ENCODE peak calls at places on chromosomes 7 and 10, in eight cellular contexts. One of them, this sample, is unnamed. For H3K9me3, the result is how much of the 10 kb centered on the place peaks cover.

GRCh38 chr10:101441539-101442455 is 87.8 kb downstream of the BTRC start:
- DNase-seq in transverse colon: no peak
- DNase-seq in heart left ventricle: no peak
- DNase-seq in A549: peak
- DNase-seq in breast epithelium: no peak
- DNase-seq in ovary: no peak
- DNase-seq in adrenal gland: peak
- DNase-seq in IMR-90: peak
- DNase-seq in this sample: peak

GRCh38 chr7:83921798-83922607 is 272.6 kb downstream of the SEMA3A start:
- DNase-seq in transverse colon: no peak
- DNase-seq in heart left ventricle: no peak
- DNase-seq in A549: no peak
- DNase-seq in breast epithelium: no peak
- DNase-seq in ovary: no peak
- DNase-seq in adrenal gland: no peak
- DNase-seq in IMR-90: peak
- DNase-seq in this sample: no peak

GRCh38 chr7:156160811-156161210 is 348.5 kb upstream of the SHH start:
- DNase-seq in transverse colon: peak
- DNase-seq in heart left ventricle: no peak
- DNase-seq in A549: no peak
- DNase-seq in breast epithelium: no peak
- DNase-seq in ovary: no peak
- DNase-seq in adrenal gland: no peak
- DNase-seq in IMR-90: no peak
- DNase-seq in this sample: no peak

GRCh38 chr10:104274762-104275721 is 6.1 kb downstream of the GSTO2 start:
- DNase-seq in transverse colon: peak
- DNase-seq in heart left ventricle: peak
- DNase-seq in A549: peak
- DNase-seq in breast epithelium: no peak
- DNase-seq in ovary: peak
- DNase-seq in adrenal gland: peak
- DNase-seq in IMR-90: no peak
- DNase-seq in this sample: no peak

GRCh38 chr7:16421333-16422099 is at the start of gene CRPPA:
- DNase-seq in transverse colon: peak
- DNase-seq in heart left ventricle: peak
- DNase-seq in A549: no peak
- DNase-seq in breast epithelium: peak
- DNase-seq in ovary: peak
- DNase-seq in adrenal gland: peak
- DNase-seq in IMR-90: peak
- DNase-seq in this sample: no peak

GRCh38 chr10:84076047-84076388 is 63.3 kb upstream of the GHITM start:
- DNase-seq in transverse colon: no peak
- DNase-seq in heart left ventricle: no peak
- DNase-seq in A549: no peak
- DNase-seq in breast epithelium: no peak
- DNase-seq in ovary: no peak
- DNase-seq in adrenal gland: no peak
- DNase-seq in IMR-90: peak
- DNase-seq in this sample: no peak

GRCh38 chr7:120304674-120305073 is 31.7 kb downstream of the KCND2 start:
- DNase-seq in transverse colon: no peak
- DNase-seq in heart left ventricle: no peak
- DNase-seq in A549: no peak
- DNase-seq in breast epithelium: no peak
- DNase-seq in ovary: no peak
- DNase-seq in adrenal gland: no peak
- DNase-seq in IMR-90: no peak
- DNase-seq in this sample: no peak

GRCh38 chr10:114212153-114212552 is 26.9 kb upstream of the VWA2 start:
- DNase-seq in transverse colon: no peak
- DNase-seq in heart left ventricle: no peak
- DNase-seq in A549: no peak
- DNase-seq in breast epithelium: no peak
- DNase-seq in ovary: no peak
- DNase-seq in adrenal gland: no peak
- DNase-seq in IMR-90: no peak
- DNase-seq in this sample: no peak

GRCh38 chr7:13932131-13932530 is 57.3 kb downstream of the ETV1 start:
- DNase-seq in transverse colon: no peak
- DNase-seq in heart left ventricle: no peak
- DNase-seq in A549: no peak
- DNase-seq in breast epithelium: no peak
- DNase-seq in ovary: no peak
- DNase-seq in adrenal gland: no peak
- DNase-seq in IMR-90: no peak
- DNase-seq in this sample: no peak

GRCh38 chr10:75143353-75143752 is 31.9 kb downstream of the SAMD8 start:
- DNase-seq in transverse colon: no peak
- DNase-seq in heart left ventricle: no peak
- DNase-seq in A549: no peak
- DNase-seq in breast epithelium: no peak
- DNase-seq in ovary: no peak
- DNase-seq in adrenal gland: no peak
- DNase-seq in IMR-90: peak
- DNase-seq in this sample: no peak

GRCh38 chr7:73773700-73774517 is 3.8 kb upstream of the CLDN3 start:
- DNase-seq in transverse colon: peak
- DNase-seq in heart left ventricle: no peak
- DNase-seq in A549: no peak
- DNase-seq in breast epithelium: no peak
- DNase-seq in ovary: no peak
- DNase-seq in adrenal gland: no peak
- DNase-seq in IMR-90: no peak
- DNase-seq in this sample: no peak

GRCh38 chr10:62109532-62110293 is 158.9 kb downstream of the RTKN2 start:
- DNase-seq in transverse colon: no peak
- DNase-seq in heart left ventricle: no peak
- DNase-seq in A549: no peak
- DNase-seq in breast epithelium: no peak
- DNase-seq in ovary: no peak
- DNase-seq in adrenal gland: no peak
- DNase-seq in IMR-90: no peak
- DNase-seq in this sample: no peak

GRCh38 chr10:111146025-111146640 is 69.3 kb downstream of the ADRA2A start:
- DNase-seq in transverse colon: no peak
- DNase-seq in heart left ventricle: no peak
- DNase-seq in A549: no peak
- DNase-seq in breast epithelium: no peak
- DNase-seq in ovary: peak
- DNase-seq in adrenal gland: no peak
- DNase-seq in IMR-90: no peak
- DNase-seq in this sample: no peak

GRCh38 chr7:108328174-108328651 is 128.0 kb downstream of the NRCAM start:
- DNase-seq in transverse colon: no peak
- DNase-seq in heart left ventricle: no peak
- DNase-seq in A549: no peak
- DNase-seq in breast epithelium: no peak
- DNase-seq in ovary: no peak
- DNase-seq in adrenal gland: no peak
- DNase-seq in IMR-90: no peak
- DNase-seq in this sample: no peak

GRCh38 chr7:47293884-47294568 is 287.9 kb downstream of the TNS3 start:
- DNase-seq in transverse colon: peak
- DNase-seq in heart left ventricle: peak
- DNase-seq in A549: no peak
- DNase-seq in breast epithelium: no peak
- DNase-seq in ovary: peak
- DNase-seq in adrenal gland: no peak
- DNase-seq in IMR-90: peak
- DNase-seq in this sample: peak

GRCh38 chr7:101815826-101816488 is 1.5 kb upstream of the CUX1 start:
- DNase-seq in transverse colon: peak
- DNase-seq in heart left ventricle: peak
- DNase-seq in A549: peak
- DNase-seq in breast epithelium: peak
- DNase-seq in ovary: peak
- DNase-seq in adrenal gland: peak
- DNase-seq in IMR-90: peak
- DNase-seq in this sample: peak

GRCh38 chr10:13382759-13383753 is 35.0 kb upstream of the SEPHS1 start:
- DNase-seq in transverse colon: peak
- DNase-seq in heart left ventricle: no peak
- DNase-seq in A549: no peak
- DNase-seq in breast epithelium: peak
- DNase-seq in ovary: no peak
- DNase-seq in adrenal gland: no peak
- DNase-seq in IMR-90: no peak
- DNase-seq in this sample: no peak

GRCh38 chr7:124250297-124251034 is 217.6 kb upstream of the TMEM229A start:
- DNase-seq in transverse colon: no peak
- DNase-seq in heart left ventricle: no peak
- DNase-seq in A549: no peak
- DNase-seq in breast epithelium: no peak
- DNase-seq in ovary: no peak
- DNase-seq in adrenal gland: no peak
- DNase-seq in IMR-90: peak
- DNase-seq in this sample: no peak

GRCh38 chr10:79112898-79113431 is 44.2 kb downstream of the ZMIZ1 start:
- DNase-seq in transverse colon: no peak
- DNase-seq in heart left ventricle: peak
- DNase-seq in A549: peak
- DNase-seq in breast epithelium: peak
- DNase-seq in ovary: peak
- DNase-seq in adrenal gland: peak
- DNase-seq in IMR-90: peak
- DNase-seq in this sample: peak

GRCh38 chr7:84040365-84040764 is 154.2 kb downstream of the SEMA3A start:
- DNase-seq in transverse colon: no peak
- DNase-seq in heart left ventricle: no peak
- DNase-seq in A549: no peak
- DNase-seq in breast epithelium: no peak
- DNase-seq in ovary: no peak
- DNase-seq in adrenal gland: no peak
- DNase-seq in IMR-90: no peak
- DNase-seq in this sample: no peak

DNA sequence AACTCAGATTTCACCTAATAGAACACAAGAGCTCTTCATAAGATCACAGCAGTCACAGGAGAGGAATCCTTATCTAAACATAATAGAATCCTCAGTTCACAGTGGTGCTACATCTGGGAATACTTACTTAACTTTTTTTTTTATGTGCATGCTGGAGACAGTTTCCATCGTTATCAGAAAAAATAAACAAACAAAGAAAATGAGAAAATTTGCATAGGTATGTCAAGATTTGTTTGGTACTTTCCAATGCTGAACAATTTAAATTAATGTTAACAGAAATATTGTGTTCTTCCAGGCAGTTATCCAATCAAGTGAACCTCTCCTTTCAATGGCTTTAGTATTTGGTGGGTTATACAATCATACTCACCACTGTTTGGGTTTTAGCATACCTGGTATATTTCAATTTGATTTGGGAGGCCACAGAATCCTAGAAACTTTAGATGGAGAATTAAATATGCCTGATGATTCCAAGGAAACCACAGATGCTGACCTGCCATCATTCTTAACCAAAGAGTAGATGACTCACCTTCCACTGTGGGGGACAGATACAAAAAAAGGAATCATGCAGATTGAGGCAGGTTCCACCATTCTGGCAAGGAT is 6.4 kb downstream of the CUBN start:
- DNase-seq in transverse colon: no peak
- DNase-seq in heart left ventricle: no peak
- DNase-seq in A549: no peak
- DNase-seq in breast epithelium: no peak
- DNase-seq in ovary: no peak
- DNase-seq in adrenal gland: no peak
- DNase-seq in IMR-90: peak
- DNase-seq in this sample: no peak
- H3K27ac ChIP-seq in transverse colon: no peak
- H3K27ac ChIP-seq in heart left ventricle: no peak
- H3K27ac ChIP-seq in A549: no peak
- H3K27ac ChIP-seq in breast epithelium: no peak
- H3K27ac ChIP-seq in ovary: no peak
- H3K27ac ChIP-seq in adrenal gland: no peak
- H3K27ac ChIP-seq in IMR-90: no peak
- H3K27ac ChIP-seq in this sample: no peak

GRCh38 chr10:56823849-56824248 is 462.8 kb upstream of the ZWINT start:
- DNase-seq in transverse colon: no peak
- DNase-seq in heart left ventricle: no peak
- DNase-seq in A549: no peak
- DNase-seq in breast epithelium: no peak
- DNase-seq in ovary: no peak
- DNase-seq in adrenal gland: no peak
- DNase-seq in IMR-90: no peak
- DNase-seq in this sample: no peak
- H3K9me3 ChIP-seq in transverse colon: under half
- H3K9me3 ChIP-seq in heart left ventricle: under half
- H3K9me3 ChIP-seq in A549: under half
- H3K9me3 ChIP-seq in breast epithelium: under half
- H3K9me3 ChIP-seq in ovary: under half
- H3K9me3 ChIP-seq in adrenal gland: under half
- H3K9me3 ChIP-seq in IMR-90: under half
- H3K9me3 ChIP-seq in this sample: under half

GRCh38 chr10:25016349-25017246 is at the start of gene THNSL1:
- DNase-seq in transverse colon: peak
- DNase-seq in heart left ventricle: peak
- DNase-seq in A549: peak
- DNase-seq in breast epithelium: peak
- DNase-seq in ovary: peak
- DNase-seq in adrenal gland: peak
- DNase-seq in IMR-90: peak
- DNase-seq in this sample: peak
- TF ChIP-seq POLR2A in transverse colon: peak
- TF ChIP-seq POLR2A in heart left ventricle: no peak
- TF ChIP-seq POLR2A in A549: peak
- TF ChIP-seq POLR2A in breast epithelium: peak
- TF ChIP-seq POLR2A in ovary: peak
- TF ChIP-seq POLR2A in adrenal gland: peak
- TF ChIP-seq POLR2A in IMR-90: peak
- TF ChIP-seq POLR2A in this sample: peak

GRCh38 chr7:7971308-7972040 is 2.9 kb downstream of the GLCCI1 start:
- DNase-seq in transverse colon: no peak
- DNase-seq in heart left ventricle: no peak
- DNase-seq in A549: no peak
- DNase-seq in breast epithelium: no peak
- DNase-seq in ovary: no peak
- DNase-seq in adrenal gland: no peak
- DNase-seq in IMR-90: no peak
- DNase-seq in this sample: no peak

GRCh38 chr7:7970113-7970619 is 1.6 kb downstream of the GLCCI1 start:
- DNase-seq in transverse colon: no peak
- DNase-seq in heart left ventricle: no peak
- DNase-seq in A549: no peak
- DNase-seq in breast epithelium: no peak
- DNase-seq in ovary: no peak
- DNase-seq in adrenal gland: no peak
- DNase-seq in IMR-90: no peak
- DNase-seq in this sample: no peak

GRCh38 chr7:7972927-7973594 is 4.5 kb downstream of the GLCCI1 start:
- DNase-seq in transverse colon: no peak
- DNase-seq in heart left ventricle: no peak
- DNase-seq in A549: no peak
- DNase-seq in breast epithelium: no peak
- DNase-seq in ovary: no peak
- DNase-seq in adrenal gland: no peak
- DNase-seq in IMR-90: no peak
- DNase-seq in this sample: no peak

GRCh38 chr7:7970620-7971307 is 2.2 kb downstream of the GLCCI1 start:
- DNase-seq in transverse colon: no peak
- DNase-seq in heart left ventricle: no peak
- DNase-seq in A549: no peak
- DNase-seq in breast epithelium: no peak
- DNase-seq in ovary: no peak
- DNase-seq in adrenal gland: no peak
- DNase-seq in IMR-90: peak
- DNase-seq in this sample: no peak

GRCh38 chr7:7972128-7972527 is 3.5 kb downstream of the GLCCI1 start:
- DNase-seq in transverse colon: no peak
- DNase-seq in heart left ventricle: no peak
- DNase-seq in A549: no peak
- DNase-seq in breast epithelium: no peak
- DNase-seq in ovary: no peak
- DNase-seq in adrenal gland: no peak
- DNase-seq in IMR-90: peak
- DNase-seq in this sample: no peak
- H3K27ac ChIP-seq in transverse colon: no peak
- H3K27ac ChIP-seq in heart left ventricle: no peak
- H3K27ac ChIP-seq in A549: no peak
- H3K27ac ChIP-seq in breast epithelium: no peak
- H3K27ac ChIP-seq in ovary: no peak
- H3K27ac ChIP-seq in adrenal gland: no peak
- H3K27ac ChIP-seq in IMR-90: no peak
- H3K27ac ChIP-seq in this sample: no peak